ENCODE peak calls at places on chromosome 3, in four cellular contexts. R is mucosa of gallbladder; X is HuH-7; J is activated effector memory CD4-positive, alpha-beta T cell treated with anti-CD3 and anti-CD28 coated beads, Interleukin-2, amount 50 U/mL, for 16 hours. U is an unnamed sample.

GRCh38 chr3:88712552-88712951 is 394.9 kb upstream of the EPHA3 start:
- DNase-seq in R (no peak), X (no peak), J (no peak), U (no peak)

GRCh38 chr3:131957511-131957910 is 77.3 kb downstream of the CPNE4 start:
- DNase-seq in X (no peak), J (no peak), R (no peak), U (no peak)

GRCh38 chr3:36447063-36447462 is 66.8 kb downstream of the STAC start:
- DNase-seq in X (no peak), R (no peak), J (no peak), U (no peak)

GRCh38 chr3:73503781-73504180 is 121.0 kb downstream of the PDZRN3 start:
- DNase-seq in J (no peak), X (no peak), R (no peak), U (no peak)

GRCh38 chr3:103960819-103961218 is 1405.9 kb upstream of the ALCAM start:
- DNase-seq in R (no peak), J (no peak), X (no peak), U (no peak)

GRCh38 chr3:170614214-170614966 is 28.5 kb upstream of the SLC7A14 start:
- DNase-seq in J (no peak), X (peak), R (peak), U (no peak)

GRCh38 chr3:12758025-12758830 is 831 bp downstream of the TMEM40 start:
- DNase-seq in J (no peak), X (no peak), R (no peak), U (no peak)

GRCh38 chr3:196414469-196414868 is 17.8 kb downstream of the UBXN7 start:
- DNase-seq in R (no peak), X (no peak), J (no peak), U (no peak)

GRCh38 chr3:188326111-188326510 is 172.2 kb downstream of the LPP start:
- DNase-seq in J (no peak), X (no peak), R (no peak), U (no peak)

GRCh38 chr3:50583897-50584296 is 14.6 kb downstream of the HEMK1 start:
- DNase-seq in R (no peak), X (no peak), J (no peak), U (peak)

GRCh38 chr3:65995030-65995429 is 43.7 kb downstream of the MAGI1 start:
- DNase-seq in R (no peak), J (no peak), X (no peak), U (no peak)

GRCh38 chr3:128339491-128340012 is 127.1 kb downstream of the DNAJB8 start:
- DNase-seq in J (no peak), R (no peak), X (no peak), U (no peak)

GRCh38 chr3:143302638-143303171 is 183.1 kb downstream of the CHST2 start:
- DNase-seq in R (peak), J (no peak), X (no peak), U (peak)

GRCh38 chr3:149342413-149343340 is 9.2 kb upstream of the TM4SF18 start:
- DNase-seq in R (no peak), J (no peak), X (no peak), U (no peak)

GRCh38 chr3:154294016-154294415 is 30.3 kb downstream of the DHX36 start:
- DNase-seq in X (no peak), R (no peak), J (no peak), U (no peak)

GRCh38 chr3:72907131-72907697 is 19.4 kb downstream of the GXYLT2 start:
- DNase-seq in R (no peak), J (no peak), X (no peak), U (no peak)

GRCh38 chr3:110623571-110623970 is 448.0 kb upstream of the NECTIN3 start:
- DNase-seq in J (no peak), X (no peak), R (no peak), U (no peak)

GRCh38 chr3:32419766-32420137 is 28.1 kb downstream of the CMTM7 start:
- DNase-seq in R (no peak), J (no peak), X (no peak), U (no peak)

GRCh38 chr3:159443266-159443665 is 545.4 kb upstream of the IL12A start:
- DNase-seq in R (no peak), J (no peak), X (no peak), U (no peak)

GRCh38 chr3:79765854-79766253 is 1.9 kb downstream of the ROBO1 start:
- DNase-seq in R (no peak), J (no peak), X (no peak), U (no peak)

GRCh38 chr3:157132936-157133335 is 27.0 kb downstream of the CCNL1 start:
- DNase-seq in X (no peak), J (no peak), R (no peak), U (no peak)

GRCh38 chr3:11014752-11015151 is 22.2 kb downstream of the SLC6A1 start:
- DNase-seq in R (no peak), X (no peak), J (no peak), U (no peak)

GRCh38 chr3:177754508-177754921 is 557.2 kb upstream of the TBL1XR1 start:
- DNase-seq in X (no peak), R (no peak), J (no peak), U (no peak)

GRCh38 chr3:65344444-65344843 is 656.6 kb upstream of the ADAMTS9 start:
- DNase-seq in J (no peak), R (no peak), X (no peak), U (no peak)

GRCh38 chr3:35498506-35499210 is 140.7 kb upstream of the ARPP21 start:
- DNase-seq in R (no peak), J (no peak), X (no peak), U (no peak)

GRCh38 chr3:112132975-112133448 is at the start of gene GCSAM:
- DNase-seq in X (no peak), R (peak), J (peak), U (no peak)

GRCh38 chr3:115469649-115470048 is 153.7 kb upstream of the GAP43 start:
- DNase-seq in R (no peak), J (no peak), X (no peak), U (no peak)

GRCh38 chr3:105173972-105174371 is 192.7 kb upstream of the ALCAM start:
- DNase-seq in J (no peak), R (no peak), X (no peak), U (no peak)

GRCh38 chr3:45127130-45127822 is 18.9 kb downstream of the CDCP1 start:
- DNase-seq in R (no peak), X (no peak), J (no peak), U (no peak)

GRCh38 chr3:65785065-65785645 is 253.6 kb downstream of the MAGI1 start:
- DNase-seq in J (no peak), R (no peak), X (no peak), U (no peak)

GRCh38 chr3:46619845-46620778 is 7.8 kb downstream of the FAM240A start:
- DNase-seq in X (no peak), R (peak), J (no peak), U (no peak)

GRCh38 chr3:186909078-186909853 is 21.1 kb upstream of the ST6GAL1 start:
- DNase-seq in X (no peak), J (peak), R (no peak), U (no peak)

GRCh38 chr3:14431556-14431927 is 29.1 kb downstream of the SLC6A6 start:
- DNase-seq in R (no peak), X (peak), J (peak), U (peak)

GRCh38 chr3:139016430-139017048 is 4.2 kb downstream of the PRR23B start:
- DNase-seq in R (no peak), J (no peak), X (no peak), U (no peak)

GRCh38 chr3:126261037-126261436 is 80.7 kb upstream of the ALDH1L1 start:
- DNase-seq in J (no peak), X (peak), R (peak), U (no peak)

GRCh38 chr3:134992180-134992579 is 197.1 kb downstream of the EPHB1 start:
- DNase-seq in R (no peak), J (no peak), X (no peak), U (no peak)

GRCh38 chr3:113088616-113089015 is 97.8 kb downstream of the GTPBP8 start:
- DNase-seq in X (no peak), R (no peak), J (no peak), U (no peak)